ENCODE peak calls at places on chromosomes 11 and 22, in eight cellular contexts. C, E, G, U, S, R, X and N are unnamed samples.

GRCh38 chr22:45726081-45726480 is 54.4 kb downstream of the ATXN10 start:
- DNase-seq in U (no peak), C (no peak), R (no peak), G (no peak), S (no peak), X (no peak), E (no peak), N (no peak)

GRCh38 chr11:95641506-95641905 is 148.1 kb downstream of the FAM76B start:
- DNase-seq in U (peak; percentile 69), R (no peak), S (no peak), C (no peak), E (no peak), X (no peak), G (no peak), N (no peak)

GRCh38 chr11:34154059-34154875 is 48.8 kb downstream of the NAT10 start:
- DNase-seq in X (no peak), C (no peak), G (no peak), R (no peak), E (no peak), U (no peak), S (no peak), N (no peak)

GRCh38 chr22:30523646-30524489 is 18.4 kb upstream of the SEC14L4 start:
- DNase-seq in S (no peak), U (no peak), X (no peak), E (no peak), R (no peak), G (no peak), C (no peak), N (no peak)

GRCh38 chr11:105935791-105936190 is 86.2 kb downstream of the MSANTD4 start:
- DNase-seq in R (no peak), E (no peak), G (peak; percentile 23), U (no peak), S (peak; percentile 21), X (no peak), C (no peak), N (no peak)

GRCh38 chr11:46252373-46252914 is 25.0 kb upstream of the CREB3L1 start:
- DNase-seq in G (no peak), X (no peak), E (no peak), S (no peak), U (no peak), C (no peak), R (no peak), N (no peak)

GRCh38 chr11:65502852-65503603 is 4.2 kb downstream of the MALAT1 start:
- DNase-seq in C (no peak), X (peak; percentile 45), R (no peak), U (no peak), E (no peak), S (no peak), G (no peak), N (no peak)

GRCh38 chr11:2674681-2675131 is 25.1 kb downstream of the KCNQ1OT1 start:
- DNase-seq in G (no peak), C (no peak), X (peak; percentile 36), E (no peak), U (no peak), S (no peak), R (no peak), N (peak; percentile 43)

GRCh38 chr11:35040221-35040942 is 98.6 kb upstream of the CD44 start:
- DNase-seq in S (no peak), G (no peak), C (no peak), R (no peak), E (no peak), U (no peak), X (peak; percentile 75), N (no peak)

GRCh38 chr22:22397292-22397870 is 111.2 kb downstream of the ZNF280B start:
- DNase-seq in R (no peak), C (no peak), X (no peak), G (no peak), S (peak; percentile 24), U (no peak), E (no peak), N (no peak)

GRCh38 chr11:27694992-27695391 is 5.3 kb downstream of the BDNF start:
- DNase-seq in C (no peak), S (no peak), X (no peak), E (no peak), G (no peak), U (no peak), R (no peak), N (no peak)

GRCh38 chr11:125441648-125442410 is 54.2 kb downstream of the FEZ1 start:
- DNase-seq in G (no peak), R (no peak), X (no peak), C (no peak), U (no peak), S (no peak), E (no peak), N (no peak)

GRCh38 chr11:70270877-70271634 is 566 bp downstream of the PPFIA1 start:
- DNase-seq in U (peak; percentile 81), X (peak; percentile 58), S (no peak), C (peak; percentile 17), E (peak; percentile 39), G (peak; percentile 18), R (peak; percentile 49), N (no peak)

GRCh38 chr11:2247496-2247895 is 22.9 kb downstream of the ASCL2 start:
- DNase-seq in S (no peak), U (no peak), C (no peak), E (no peak), X (no peak), R (no peak), G (no peak), N (no peak)

GRCh38 chr11:130099356-130099755 is 29.7 kb downstream of the APLP2 start:
- DNase-seq in U (no peak), C (no peak), E (no peak), X (no peak), S (no peak), R (no peak), G (no peak), N (no peak)

GRCh38 chr22:18975434-18976196 is 39.5 kb upstream of the PRODH start:
- DNase-seq in X (no peak), U (no peak), R (no peak), C (no peak), S (no peak), E (no peak), G (no peak), N (no peak)

GRCh38 chr11:109914809-109915653 is 178.2 kb upstream of the ZC3H12C start:
- DNase-seq in S (no peak), E (peak; percentile 14), G (no peak), U (no peak), X (no peak), R (no peak), C (no peak), N (no peak)

GRCh38 chr11:67634366-67635230 is 4.9 kb upstream of the NUDT8 start:
- DNase-seq in R (no peak), X (peak; percentile 84), U (peak; percentile 57), E (no peak), C (no peak), G (no peak), S (no peak), N (no peak)

GRCh38 chr11:10758959-10759358 is 7.9 kb downstream of the CTR9 start:
- DNase-seq in X (no peak), G (no peak), R (no peak), C (no peak), E (no peak), U (no peak), S (no peak), N (no peak)
- TF ChIP-seq CTCF in X (no peak), G (peak; percentile 10), R (no peak), C (no peak), E (peak; percentile 6), U (no peak), S (peak; percentile 28), N (peak; percentile 20)

GRCh38 chr22:37731804-37732471 is 35.1 kb downstream of the TRIOBP start:
- DNase-seq in E (no peak), C (no peak), S (no peak), G (no peak), X (no peak), R (no peak), U (no peak), N (no peak)
- TF ChIP-seq CTCF in E (no peak), C (no peak), S (peak; percentile 20), G (no peak), X (no peak), R (no peak), U (peak; percentile 25), N (peak; percentile 37)

GRCh38 chr22:35754761-35755160 is 37.1 kb downstream of the APOL5 start:
- DNase-seq in E (no peak), S (no peak), U (no peak), G (no peak), C (no peak), R (no peak), X (no peak), N (no peak)

GRCh38 chr22:35752833-35753189 is 35.1 kb downstream of the APOL5 start:
- DNase-seq in C (no peak), X (no peak), G (no peak), U (no peak), S (no peak), E (no peak), R (no peak), N (no peak)

GRCh38 chr22:35756722-35757121 is 39.0 kb downstream of the APOL5 start:
- DNase-seq in C (no peak), X (no peak), R (no peak), G (no peak), S (no peak), U (no peak), E (no peak), N (no peak)

GRCh38 chr22:35749808-35750207 is 32.1 kb downstream of the APOL5 start:
- DNase-seq in E (peak; percentile 63), G (peak; percentile 46), C (no peak), R (no peak), S (no peak), U (no peak), X (no peak), N (no peak)

DNA sequence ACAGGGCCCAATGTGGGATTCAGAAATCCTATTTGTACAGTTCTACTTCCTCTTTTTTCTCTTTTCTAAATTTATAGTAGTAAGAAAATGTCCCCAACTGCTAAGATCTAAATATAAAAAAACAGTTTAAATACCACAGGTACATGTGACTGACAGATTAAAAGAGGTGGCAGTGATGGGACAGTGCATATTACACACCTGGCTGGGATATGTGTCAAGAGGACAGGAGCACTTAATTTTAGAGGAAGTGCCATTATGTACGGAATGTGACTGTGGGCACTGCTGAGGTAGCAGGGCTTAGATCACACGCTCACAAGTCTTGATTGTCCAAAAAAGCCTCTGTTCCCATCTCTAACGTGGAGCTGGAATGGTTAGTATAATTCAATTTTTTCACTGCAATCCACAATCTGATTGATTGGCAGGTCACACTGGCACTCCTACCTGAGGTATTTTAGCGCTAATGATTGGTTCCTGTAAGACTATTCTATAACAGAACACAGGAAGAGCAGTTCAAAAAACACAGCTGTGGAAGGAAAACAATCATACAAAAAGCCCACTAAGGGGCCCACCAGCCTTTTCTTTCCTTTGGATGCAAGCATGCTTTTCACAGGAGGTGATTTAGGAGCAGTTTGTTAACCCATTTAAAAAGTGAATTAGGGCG is 34.6 kb downstream of the APOL5 start:
- DNase-seq in E (no peak), G (no peak), R (no peak), U (no peak), X (no peak), S (no peak), C (no peak), N (no peak)
- TF ChIP-seq CTCF in E (no peak), G (no peak), R (no peak), U (no peak), X (no peak), S (no peak), C (no peak), N (no peak)

DNA sequence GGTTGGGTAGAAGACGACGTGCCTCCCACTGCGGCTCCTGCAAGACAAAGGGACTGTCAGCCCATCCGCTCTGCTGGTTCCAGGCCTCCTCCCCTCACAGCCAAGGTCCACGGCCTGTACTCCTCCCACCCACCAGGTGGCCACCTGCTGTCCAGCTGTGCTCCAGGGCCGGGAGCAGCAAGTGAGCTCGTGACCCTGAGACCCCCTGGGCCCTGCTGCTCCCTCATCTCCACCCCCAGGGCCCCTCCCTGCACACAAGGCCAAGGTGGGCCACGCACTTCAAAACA is 27.4 kb downstream of the TSPAN4 start:
- DNase-seq in G (no peak), E (no peak), C (no peak), R (peak; percentile 71), S (no peak), X (no peak), U (no peak), N (no peak)
- TF ChIP-seq CTCF in G (peak; percentile 25), E (peak; percentile 29), C (peak; percentile 33), R (peak; percentile 25), S (peak; percentile 25), X (no peak), U (no peak), N (peak; percentile 53)